ENCODE peak calls at places on chromosomes 1 and 21, in five cellular contexts. K is astrocyte of the spinal cord, S is substantia nigra, P is LoVo, B is NCI-H524. D is an unnamed sample.

GRCh38 chr1:156050376-156050775 is 3.2 kb downstream of the UBQLN4 start:
- DNase-seq in S (no peak), K (no peak), B (no peak), P (no peak), D (no peak)

GRCh38 chr1:77571642-77572041 is 110.8 kb downstream of the ZZZ3 start:
- DNase-seq in P (no peak), K (no peak), S (no peak), B (no peak), D (no peak)

GRCh38 chr1:234231893-234232276 is 141.4 kb upstream of the COA6 start:
- DNase-seq in K (no peak), S (no peak), P (no peak), B (no peak), D (no peak)

GRCh38 chr1:31299365-31299764 is 2.5 kb downstream of the ZCCHC17 start:
- DNase-seq in B (no peak), P (peak), S (no peak), K (no peak), D (no peak)

GRCh38 chr1:55640708-55641473 is 425.7 kb upstream of the USP24 start:
- DNase-seq in B (no peak), P (no peak), K (peak), S (peak), D (no peak)

GRCh38 chr1:183002267-183002666 is 21.0 kb upstream of the LAMC1 start:
- DNase-seq in K (no peak), P (no peak), S (no peak), B (no peak), D (no peak)

GRCh38 chr1:20095564-20096434 is 23.5 kb downstream of the PLA2G2D start:
- DNase-seq in S (no peak), P (no peak), K (no peak), B (peak), D (no peak)

GRCh38 chr21:25639167-25639921 is at the start of gene JAM2:
- DNase-seq in B (peak), S (no peak), K (peak), P (no peak), D (no peak)

GRCh38 chr1:20587639-20588017 is 1.3 kb upstream of the CDA start:
- DNase-seq in P (no peak), K (peak), B (no peak), S (no peak), D (no peak)

GRCh38 chr1:156624814-156625435 is 5.7 kb downstream of the HAPLN2 start:
- DNase-seq in P (no peak), K (no peak), B (no peak), S (no peak), D (no peak)

GRCh38 chr1:160821627-160822026 is 25.7 kb downstream of the LY9 start:
- DNase-seq in P (no peak), K (no peak), S (no peak), B (no peak), D (no peak)

GRCh38 chr1:112524986-112525385 is 16.2 kb downstream of the WNT2B start:
- DNase-seq in B (no peak), S (no peak), P (no peak), K (no peak), D (no peak)

GRCh38 chr1:107669996-107670395 is 295.0 kb downstream of the VAV3 start:
- DNase-seq in B (peak), S (no peak), K (peak), P (no peak), D (no peak)

D was measured in skeletal muscle cell.